ENCODE peak calls at places on chromosome 18, in ten cellular contexts. K is stomach, U is neuronal stem cell, C is gastrocnemius medialis, O is hepatocyte, W is fibroblast of lung, R is IMR-90, F is Karpas-422, H is lower lobe of right lung, Q is small intestine. I is an unnamed sample. For H3K4me1 and H3K27me3, the result is how much of the 10 kb centered on the place peaks cover.

GRCh38 chr18:58269931-58270330 is 225.9 kb downstream of the NEDD4L start:
- DNase-seq in K (peak), U (no peak), C (no peak), O (no peak), W (no peak), R (no peak), F (no peak), H (no peak), Q (peak), I (no peak)

GRCh38 chr18:46408334-46408987 is 248.6 kb downstream of the LOXHD1 start:
- DNase-seq in K (no peak), U (no peak), C (no peak), O (no peak), W (no peak), R (no peak), F (peak), H (no peak), Q (no peak), I (no peak)

GRCh38 chr18:8943900-8944870 is 158.3 kb upstream of the NDUFV2 start:
- DNase-seq in K (no peak), U (no peak), C (no peak), O (no peak), W (peak), R (peak), F (no peak), H (no peak), Q (no peak), I (no peak)

GRCh38 chr18:52715961-52716360 is 376.0 kb downstream of the DCC start:
- DNase-seq in K (no peak), U (no peak), C (no peak), O (no peak), W (no peak), R (no peak), F (no peak), H (no peak), Q (no peak), I (no peak)

GRCh38 chr18:61882296-61883004 is 10.4 kb downstream of the RNF152 start:
- DNase-seq in K (no peak), U (no peak), C (no peak), O (peak), W (no peak), R (peak), F (no peak), H (no peak), Q (no peak), I (no peak)

GRCh38 chr18:40672590-40672989 is 1282.4 kb upstream of the PIK3C3 start:
- DNase-seq in K (no peak), U (peak), C (no peak), O (no peak), W (no peak), R (no peak), F (no peak), H (no peak), Q (no peak), I (no peak)

GRCh38 chr18:41681138-41681881 is 273.7 kb upstream of the PIK3C3 start:
- DNase-seq in K (no peak), U (no peak), C (no peak), O (no peak), W (peak), R (no peak), F (no peak), H (no peak), Q (no peak), I (no peak)

GRCh38 chr18:9017900-9018217 is 84.6 kb upstream of the NDUFV2 start:
- DNase-seq in K (no peak), U (no peak), C (no peak), O (no peak), W (no peak), R (peak), F (no peak), H (no peak), Q (no peak), I (no peak)

GRCh38 chr18:13563390-13563805 is 163.0 kb downstream of the FAM210A start:
- DNase-seq in K (no peak), U (no peak), C (no peak), O (no peak), W (no peak), R (no peak), F (no peak), H (no peak), Q (no peak), I (no peak)

GRCh38 chr18:59996370-59996966 is 96.7 kb downstream of the PMAIP1 start:
- DNase-seq in K (peak), U (no peak), C (no peak), O (peak), W (peak), R (peak), F (peak), H (no peak), Q (peak), I (peak)

GRCh38 chr18:3458952-3459853 is 9.2 kb downstream of the TGIF1 start:
- DNase-seq in K (no peak), U (no peak), C (no peak), O (no peak), W (peak), R (peak), F (no peak), H (no peak), Q (peak), I (no peak)

GRCh38 chr18:5462227-5462626 is 81.6 kb downstream of the EPB41L3 start:
- DNase-seq in K (no peak), U (no peak), C (no peak), O (no peak), W (no peak), R (no peak), F (no peak), H (no peak), Q (no peak), I (no peak)

GRCh38 chr18:63120541-63121059 is 199.0 kb downstream of the BCL2 start:
- DNase-seq in K (no peak), U (no peak), C (no peak), O (no peak), W (no peak), R (no peak), F (no peak), H (no peak), Q (no peak), I (peak)
- H3K4me1 ChIP-seq in K (under half), U (under half), C (under half), O (under half), W (under half), R (under half), F (under half), H (under half), Q (under half), I (under half)

DNA sequence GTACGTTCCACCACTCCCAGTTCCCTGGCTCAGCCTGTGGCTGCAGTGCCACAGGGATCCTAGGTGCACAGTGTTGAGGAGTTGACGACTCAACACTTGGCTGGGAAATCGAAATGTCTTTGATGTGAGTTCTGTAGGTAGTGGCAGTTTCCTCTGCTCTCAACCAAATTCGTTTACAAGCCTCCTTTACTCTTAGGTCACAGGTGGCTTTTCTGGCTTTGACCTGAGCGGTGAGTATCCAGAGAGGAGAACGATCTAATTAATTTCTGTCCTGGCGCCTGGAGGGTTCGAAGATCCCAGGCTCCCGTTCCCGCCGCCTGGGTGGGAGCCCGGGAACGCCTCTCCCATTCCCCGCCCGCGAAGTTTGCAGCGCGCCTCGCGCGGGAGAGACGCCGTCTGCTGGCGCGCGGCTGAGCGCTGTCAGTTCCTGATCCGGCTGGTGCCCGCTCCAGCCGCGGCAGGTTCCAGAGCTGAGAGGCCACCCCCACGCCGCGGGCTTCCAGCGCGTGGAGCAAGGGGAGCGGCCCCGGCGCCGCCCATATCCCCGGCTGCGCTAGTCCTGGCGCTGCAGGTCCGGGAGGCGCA is at the start of gene LAMA3:
- DNase-seq in K (peak), U (peak), C (no peak), O (peak), W (no peak), R (peak), F (no peak), H (peak), Q (peak), I (peak)
- H3K27me3 ChIP-seq in K (under half), U (half or more), C (under half), O (under half), W (under half), R (under half), F (under half), H (under half), Q (under half), I (under half)

GRCh38 chr18:23341983-23342382 is 111.1 kb upstream of the RIOK3 start:
- DNase-seq in K (no peak), U (no peak), C (no peak), O (no peak), W (no peak), R (no peak), F (no peak), H (no peak), Q (no peak), I (no peak)
- H3K27ac ChIP-seq in K (no peak), U (no peak), C (no peak), O (no peak), W (no peak), R (no peak), F (no peak), H (no peak), Q (no peak), I (no peak)

GRCh38 chr18:63210531-63210930 is 109.0 kb downstream of the BCL2 start:
- DNase-seq in K (no peak), U (no peak), C (no peak), O (no peak), W (no peak), R (no peak), F (no peak), H (no peak), Q (no peak), I (no peak)
- H3K4me1 ChIP-seq in K (under half), U (under half), C (under half), O (under half), W (under half), R (under half), F (half or more), H (under half), Q (under half), I (under half)

GRCh38 chr18:48105317-48105716 is 174.9 kb upstream of the SMAD2 start:
- DNase-seq in K (no peak), U (no peak), C (no peak), O (no peak), W (no peak), R (no peak), F (peak), H (no peak), Q (no peak), I (no peak)
- H3K27me3 ChIP-seq in K (under half), U (under half), C (under half), O (under half), W (under half), R (under half), F (under half), H (under half), Q (under half), I (under half)

DNA sequence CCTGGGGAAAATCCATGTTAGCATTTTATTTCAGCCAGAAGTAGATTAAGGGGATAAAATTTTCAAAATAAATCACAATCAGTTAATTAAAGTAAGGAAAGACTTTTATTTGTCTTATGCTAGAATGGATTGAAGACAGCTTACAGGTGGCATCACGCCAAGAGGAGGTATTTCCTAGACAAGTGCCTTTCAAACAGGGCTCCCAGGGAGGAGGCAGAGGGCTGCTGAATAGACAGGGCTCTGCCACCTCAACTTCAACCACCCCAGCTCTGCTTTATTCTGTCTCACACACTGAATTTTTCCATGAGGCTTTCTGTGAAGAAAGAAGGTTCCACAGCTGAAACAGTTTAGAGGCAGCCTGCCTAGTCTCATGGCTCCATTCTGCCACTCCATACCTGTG is 12.1 kb downstream of the CCDC68 start:
- DNase-seq in K (peak), U (no peak), C (no peak), O (peak), W (no peak), R (no peak), F (no peak), H (no peak), Q (peak), I (peak)
- H3K27ac ChIP-seq in K (peak), U (no peak), C (peak), O (peak), W (no peak), R (no peak), F (no peak), H (no peak), Q (peak), I (no peak)

GRCh38 chr18:44805643-44806042 is 125.0 kb downstream of the SETBP1 start:
- DNase-seq in K (no peak), U (no peak), C (no peak), O (no peak), W (no peak), R (no peak), F (no peak), H (no peak), Q (no peak), I (no peak)

GRCh38 chr18:44803019-44803650 is 122.4 kb downstream of the SETBP1 start:
- DNase-seq in K (peak), U (no peak), C (peak), O (peak), W (peak), R (peak), F (no peak), H (no peak), Q (peak), I (no peak)

GRCh38 chr18:44804033-44804432 is 123.3 kb downstream of the SETBP1 start:
- DNase-seq in K (no peak), U (no peak), C (no peak), O (no peak), W (peak), R (no peak), F (no peak), H (no peak), Q (no peak), I (no peak)

GRCh38 chr18:44807766-44808165 is 127.1 kb downstream of the SETBP1 start:
- DNase-seq in K (no peak), U (no peak), C (no peak), O (peak), W (no peak), R (no peak), F (no peak), H (no peak), Q (peak), I (no peak)

DNA sequence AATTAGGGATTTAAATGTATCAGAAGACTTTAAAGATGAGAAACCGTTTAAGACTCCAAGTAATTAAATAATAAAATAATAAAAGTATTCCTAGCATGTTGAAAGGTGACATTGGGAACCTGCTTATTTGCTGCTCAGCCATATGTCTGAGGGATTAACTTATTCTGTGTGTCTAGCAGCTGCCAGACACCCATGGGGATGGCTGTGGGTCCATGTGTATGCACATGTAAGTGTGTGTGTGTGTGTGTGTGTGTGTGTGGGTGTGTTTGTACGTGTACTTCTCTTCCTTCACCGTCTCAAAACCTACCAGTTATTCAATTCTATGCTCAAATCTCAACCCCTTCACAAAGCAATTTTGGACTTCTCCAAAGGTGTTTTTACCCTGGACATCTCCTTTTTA is 124.5 kb downstream of the SETBP1 start:
- DNase-seq in K (no peak), U (no peak), C (no peak), O (no peak), W (no peak), R (no peak), F (no peak), H (no peak), Q (no peak), I (no peak)
- H3K4me1 ChIP-seq in K (under half), U (under half), C (half or more), O (half or more), W (under half), R (under half), F (under half), H (under half), Q (under half), I (under half)

GRCh38 chr18:23619388-23619873 is 33.1 kb upstream of the NPC1 start:
- DNase-seq in K (peak), U (peak), C (no peak), O (peak), W (peak), R (no peak), F (no peak), H (peak), Q (no peak), I (no peak)
- H3K27me3 ChIP-seq in K (under half), U (under half), C (under half), O (under half), W (under half), R (under half), F (under half), H (under half), Q (under half), I (under half)